ENCODE peak calls at places on chromosomes 1 and 21, in six cellular contexts. H, F, X, Y, Q and S are unnamed samples.

GRCh38 chr21:46234436-46234950 is 5.9 kb upstream of the LSS start:
- DNase-seq in H (peak), F (no peak), X (no peak), Y (no peak), Q (no peak), S (no peak)

GRCh38 chr1:43031316-43032203 is 72.9 kb upstream of the SLC2A1 start:
- DNase-seq in H (no peak), F (no peak), X (no peak), Y (no peak), Q (no peak), S (no peak)

GRCh38 chr1:26799479-26800133 is 11.9 kb downstream of the PIGV start:
- DNase-seq in H (peak), F (no peak), X (peak), Y (peak), Q (no peak), S (no peak)

GRCh38 chr1:26277261-26277661 is 2.6 kb upstream of the SH3BGRL3 start:
- DNase-seq in H (no peak), F (no peak), X (no peak), Y (no peak), Q (no peak), S (no peak)

GRCh38 chr1:115665319-115665718 is 23.5 kb downstream of the VANGL1 start:
- DNase-seq in H (no peak), F (no peak), X (no peak), Y (no peak), Q (no peak), S (no peak)

GRCh38 chr1:240462766-240463410 is 149.1 kb downstream of the GREM2 start:
- DNase-seq in H (no peak), F (no peak), X (peak), Y (no peak), Q (no peak), S (no peak)

GRCh38 chr1:46315669-46316403 is 12.3 kb downstream of the UQCRH start:
- DNase-seq in H (no peak), F (no peak), X (peak), Y (peak), Q (no peak), S (no peak)

GRCh38 chr1:41427022-41427942 is 57.2 kb downstream of the EDN2 start:
- DNase-seq in H (no peak), F (no peak), X (no peak), Y (no peak), Q (no peak), S (no peak)

GRCh38 chr1:47684964-47685762 is 247.3 kb downstream of the FOXD2 start:
- DNase-seq in H (no peak), F (no peak), X (no peak), Y (peak), Q (no peak), S (no peak)

GRCh38 chr1:234613992-234614584 is 4.1 kb upstream of the IRF2BP2 start:
- DNase-seq in H (no peak), F (no peak), X (peak), Y (peak), Q (no peak), S (no peak)

GRCh38 chr1:210477328-210477924 is 148.7 kb downstream of the HHAT start:
- DNase-seq in H (no peak), F (no peak), X (no peak), Y (no peak), Q (peak), S (peak)

GRCh38 chr1:230609208-230609607 is 33.1 kb upstream of the COG2 start:
- DNase-seq in H (no peak), F (peak), X (no peak), Y (no peak), Q (no peak), S (no peak)

GRCh38 chr1:66564250-66564649 is 30.3 kb downstream of the SGIP1 start:
- DNase-seq in H (no peak), F (no peak), X (peak), Y (peak), Q (peak), S (no peak)

GRCh38 chr1:111334169-111334568 is 43.5 kb downstream of the CHIA start:
- DNase-seq in H (no peak), F (peak), X (peak), Y (peak), Q (peak), S (peak)

GRCh38 chr1:83547903-83548302 is 451.0 kb downstream of the TTLL7 start:
- DNase-seq in H (no peak), F (no peak), X (peak), Y (peak), Q (no peak), S (no peak)

GRCh38 chr1:39158330-39159086 is 46.0 kb upstream of the MACF1 start:
- DNase-seq in H (no peak), F (no peak), X (peak), Y (no peak), Q (peak), S (no peak)

GRCh38 chr1:24999426-24999825 is 69.3 kb upstream of the RUNX3 start:
- DNase-seq in H (no peak), F (no peak), X (no peak), Y (no peak), Q (no peak), S (no peak)

GRCh38 chr21:33940846-33941245 is 25.2 kb upstream of the ATP5PO start:
- DNase-seq in H (no peak), F (no peak), X (peak), Y (no peak), Q (no peak), S (no peak)

GRCh38 chr1:51753969-51754368 is 124.6 kb downstream of the NRDC start:
- DNase-seq in H (no peak), F (peak), X (no peak), Y (no peak), Q (no peak), S (peak)

GRCh38 chr1:222370911-222371717 is 176.8 kb downstream of the HHIPL2 start:
- DNase-seq in H (no peak), F (no peak), X (peak), Y (peak), Q (peak), S (no peak)

GRCh38 chr1:66331641-66332523 is 202.1 kb upstream of the SGIP1 start:
- DNase-seq in H (peak), F (peak), X (peak), Y (peak), Q (peak), S (no peak)

DNA sequence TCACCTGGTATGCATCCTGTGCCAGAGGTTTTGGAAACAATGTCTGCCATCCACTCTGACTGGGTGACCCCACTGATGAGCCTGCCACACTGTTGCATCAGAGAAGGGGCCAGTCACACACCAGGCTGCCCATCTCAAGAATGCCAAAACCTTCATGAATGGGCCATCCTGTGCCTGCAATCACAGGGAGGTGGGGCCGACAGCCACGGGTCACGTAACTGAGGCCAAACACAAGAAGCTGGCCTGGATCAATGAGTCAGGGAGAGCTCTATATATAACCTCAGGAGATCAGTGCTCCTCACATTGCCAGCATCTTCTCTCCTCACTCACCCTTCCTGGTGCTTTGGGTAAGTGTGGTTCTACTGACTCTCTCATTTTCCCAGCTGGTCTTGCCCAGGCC is at the start of gene LORICRIN:
- DNase-seq in H (no peak), F (no peak), X (no peak), Y (no peak), Q (no peak), S (no peak)
- H3K4me3 ChIP-seq in H (no peak), F (peak), X (no peak), Y (no peak), Q (no peak), S (no peak)

GRCh38 chr21:42514883-42515228 is 1.2 kb downstream of the SLC37A1 start:
- DNase-seq in H (no peak), F (no peak), X (no peak), Y (no peak), Q (no peak), S (no peak)
- H3K4me3 ChIP-seq in H (peak), F (no peak), X (peak), Y (peak), Q (peak), S (peak)

DNA sequence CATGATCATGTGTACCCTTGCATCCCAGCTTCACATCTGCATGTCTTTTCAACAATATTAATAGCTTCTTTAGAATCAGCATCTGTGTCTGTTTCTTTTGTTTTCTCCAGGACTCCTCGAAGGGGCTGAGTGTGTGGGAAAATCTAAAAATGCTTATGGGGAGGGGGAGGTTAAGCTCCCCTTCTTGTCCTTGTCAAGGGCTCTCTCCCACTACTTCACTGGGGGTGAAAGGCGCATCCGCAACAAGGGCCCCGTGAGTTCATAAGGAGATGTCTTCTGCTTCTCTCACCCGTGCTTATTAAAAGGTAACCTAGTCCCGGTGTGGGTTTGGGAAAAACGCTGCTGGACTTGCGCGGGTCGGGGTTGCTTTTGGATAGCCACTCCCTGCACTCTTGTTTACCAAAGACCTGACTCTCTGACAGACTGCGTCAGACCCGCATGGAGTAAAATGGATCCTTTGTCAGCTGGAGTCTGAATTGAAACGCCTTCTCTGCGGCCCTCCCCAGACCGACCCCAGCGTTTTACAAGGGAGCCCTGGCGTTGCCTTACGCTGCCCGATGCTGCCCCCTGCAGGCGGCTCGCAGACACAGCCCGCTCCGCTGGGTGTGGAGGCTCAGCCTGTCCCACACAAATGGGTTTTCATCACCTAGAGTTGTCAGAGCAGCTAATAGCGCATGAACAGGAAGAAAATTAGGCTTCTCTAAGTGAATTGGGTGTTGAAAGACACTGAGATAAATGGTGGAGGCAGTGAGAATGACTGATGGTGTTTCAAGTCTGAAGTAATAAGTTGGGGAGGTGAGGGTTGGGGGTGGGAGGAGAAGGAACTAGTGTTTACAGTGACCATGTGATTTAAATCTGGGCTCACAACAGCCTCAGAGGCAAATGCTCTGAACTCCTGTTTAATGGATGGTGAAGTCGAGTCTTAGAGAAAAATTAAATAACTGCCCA is 53.9 kb downstream of the IER5 start:
- DNase-seq in H (peak), F (peak), X (peak), Y (peak), Q (peak), S (peak)
- H3K4me3 ChIP-seq in H (peak), F (no peak), X (peak), Y (peak), Q (peak), S (no peak)

GRCh38 chr1:56385314-56385713 is 194.0 kb downstream of the PLPP3 start:
- DNase-seq in H (no peak), F (no peak), X (no peak), Y (no peak), Q (no peak), S (no peak)
- H3K4me3 ChIP-seq in H (no peak), F (no peak), X (no peak), Y (no peak), Q (no peak), S (no peak)

GRCh38 chr1:202214089-202214843 is 20.7 kb downstream of the LGR6 start:
- DNase-seq in H (no peak), F (no peak), X (no peak), Y (no peak), Q (no peak), S (no peak)
- H3K4me3 ChIP-seq in H (peak), F (no peak), X (peak), Y (peak), Q (peak), S (no peak)

DNA sequence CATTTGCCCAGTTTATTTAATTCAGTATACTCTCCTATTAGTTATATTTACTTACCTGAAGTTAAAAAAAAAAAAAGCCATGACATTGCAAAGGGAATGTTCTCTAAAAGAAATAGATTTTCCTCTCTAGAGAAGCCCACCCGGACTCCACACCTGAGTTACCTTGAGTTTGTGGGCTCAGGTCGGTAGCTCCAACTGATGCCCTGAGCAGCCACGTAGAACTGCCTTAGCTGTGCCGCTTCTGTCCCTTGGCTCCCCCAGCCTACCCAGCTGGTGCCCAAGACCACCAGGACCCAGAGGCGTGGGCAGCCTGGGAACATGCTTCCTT is 250 bp downstream of the F5 start:
- DNase-seq in H (no peak), F (no peak), X (no peak), Y (no peak), Q (no peak), S (no peak)
- H3K4me3 ChIP-seq in H (peak), F (peak), X (no peak), Y (no peak), Q (peak), S (peak)

GRCh38 chr1:7549693-7550161 is 221.4 kb upstream of the VAMP3 start:
- DNase-seq in H (no peak), F (no peak), X (peak), Y (no peak), Q (peak), S (no peak)

GRCh38 chr1:7551442-7551841 is 219.7 kb upstream of the VAMP3 start:
- DNase-seq in H (peak), F (no peak), X (no peak), Y (no peak), Q (no peak), S (no peak)

GRCh38 chr1:7549277-7549676 is 221.8 kb upstream of the VAMP3 start:
- DNase-seq in H (no peak), F (no peak), X (peak), Y (peak), Q (peak), S (no peak)

GRCh38 chr1:7550981-7551380 is 220.1 kb upstream of the VAMP3 start:
- DNase-seq in H (no peak), F (no peak), X (no peak), Y (no peak), Q (no peak), S (no peak)

DNA sequence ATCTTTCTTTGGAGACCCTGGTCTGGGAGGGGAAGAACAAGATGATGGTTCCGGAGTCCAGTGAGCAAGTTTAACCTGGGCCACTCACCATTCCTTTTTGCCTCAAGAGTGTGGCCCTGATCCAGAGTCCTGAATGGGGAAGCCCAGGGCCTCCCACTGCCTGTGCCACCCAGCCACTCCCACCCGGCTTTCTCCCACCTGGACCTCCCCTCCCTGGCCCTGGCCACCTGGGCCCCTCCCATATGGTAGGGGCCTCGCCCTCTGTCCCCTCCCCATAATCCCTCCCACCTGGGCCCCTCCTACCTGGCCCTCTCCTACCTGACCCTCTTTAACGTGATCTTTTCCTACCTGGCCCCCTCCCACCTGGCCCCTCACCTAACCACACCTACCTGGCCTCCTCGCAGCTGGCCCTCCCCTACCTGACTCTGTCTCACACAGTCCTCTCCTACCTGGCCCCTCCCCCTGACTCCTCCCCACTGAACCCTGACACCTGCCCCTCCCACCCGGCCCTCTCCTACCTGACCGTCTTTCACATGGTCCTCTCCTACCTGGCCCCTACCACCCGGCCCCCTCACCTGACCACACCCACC is 220.7 kb upstream of the VAMP3 start:
- DNase-seq in H (no peak), F (no peak), X (no peak), Y (no peak), Q (no peak), S (no peak)
- H3K4me3 ChIP-seq in H (no peak), F (no peak), X (no peak), Y (no peak), Q (no peak), S (no peak)

DNA sequence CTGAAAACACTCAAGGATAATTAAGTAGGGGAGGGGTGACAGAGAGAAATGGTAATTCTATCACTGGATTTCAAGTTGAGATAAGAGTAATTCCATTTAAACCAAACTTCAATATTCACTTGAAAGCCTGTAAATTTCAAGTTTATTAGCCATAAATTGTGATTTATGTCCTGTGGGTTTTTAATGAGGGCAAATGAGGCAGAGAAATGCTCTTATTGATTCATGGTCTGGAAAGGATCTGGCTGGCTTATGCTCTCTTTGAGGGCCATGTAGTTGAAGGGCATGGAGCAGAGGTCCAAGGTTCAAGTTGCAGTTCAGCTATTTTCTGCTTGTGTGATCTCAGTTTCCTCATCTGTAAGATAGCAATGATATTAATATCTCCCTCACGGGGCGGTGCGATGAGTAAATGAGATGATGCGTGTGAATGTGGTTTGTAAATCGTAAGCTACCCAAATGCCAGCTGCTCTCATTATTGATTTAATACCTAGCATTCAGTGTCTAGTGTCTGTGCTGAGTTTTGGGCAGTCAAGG is 12.3 kb downstream of the OLFML3 start:
- DNase-seq in H (no peak), F (no peak), X (no peak), Y (no peak), Q (no peak), S (no peak)
- H3K4me3 ChIP-seq in H (no peak), F (no peak), X (no peak), Y (no peak), Q (no peak), S (no peak)